ENCODE peak calls at places on chromosome 1, in ten cellular contexts. Z, Q, S, K, E, X, O, C, B and H are unnamed samples.

GRCh38 chr1:83910461-83910860 is 88.5 kb downstream of the TTLL7 start:
- DNase-seq in E (no peak), X (no peak), S (no peak), Q (no peak), O (no peak), B (no peak), Z (no peak), C (no peak), K (no peak), H (no peak)

GRCh38 chr1:19582318-19582717 is 61.8 kb upstream of the NBL1 start:
- DNase-seq in K (peak), E (no peak), S (peak), X (no peak), B (no peak), O (peak), Z (peak), Q (peak), C (peak), H (peak)

GRCh38 chr1:182826892-182827291 is 12.3 kb upstream of the DHX9 start:
- DNase-seq in Q (no peak), C (no peak), O (no peak), E (no peak), S (no peak), K (no peak), X (no peak), B (no peak), Z (no peak), H (no peak)

GRCh38 chr1:202802998-202803932 is 5.0 kb downstream of the KDM5B start:
- DNase-seq in E (no peak), S (no peak), Q (no peak), B (no peak), Z (no peak), X (no peak), K (no peak), O (no peak), C (no peak), H (peak)

GRCh38 chr1:158203693-158204457 is 23.2 kb downstream of the CD1D start:
- DNase-seq in X (no peak), Q (no peak), S (no peak), Z (no peak), K (no peak), E (peak), O (peak), B (peak), C (peak), H (peak)

GRCh38 chr1:110265186-110265585 is 55.1 kb downstream of the KCNC4 start:
- DNase-seq in K (no peak), Z (no peak), O (no peak), X (no peak), C (no peak), S (no peak), E (no peak), Q (no peak), B (no peak), H (no peak)

GRCh38 chr1:228315945-228316588 is 90.6 kb downstream of the TRIM11 start:
- DNase-seq in B (no peak), O (no peak), C (no peak), X (no peak), Q (no peak), E (no peak), S (peak), Z (no peak), K (no peak), H (no peak)

GRCh38 chr1:219664310-219665029 is 51.6 kb upstream of the ZC3H11B start:
- DNase-seq in S (no peak), E (no peak), B (no peak), Z (no peak), Q (no peak), O (no peak), C (no peak), K (no peak), X (no peak), H (no peak)

GRCh38 chr1:47594627-47595026 is 156.8 kb downstream of the FOXD2 start:
- DNase-seq in E (no peak), O (no peak), B (no peak), S (no peak), C (no peak), K (no peak), Q (no peak), Z (no peak), X (no peak), H (no peak)

GRCh38 chr1:175824079-175824478 is 80.7 kb upstream of the TNR start:
- DNase-seq in S (no peak), Q (no peak), X (no peak), Z (no peak), C (peak), K (no peak), O (no peak), B (no peak), E (no peak), H (no peak)